ENCODE peak calls at places on chromosomes 1 and 21, in ten cellular contexts. One of them, this sample, is unnamed.

GRCh38 chr1:43980255-43981134 is 1.5 kb downstream of the B4GALT2 start:
- DNase-seq in NCI-H146: no peak
- DNase-seq in NCI-H2029: no peak
- DNase-seq in heart left ventricle: no peak
- DNase-seq in fibroblast of mammary gland: peak
- DNase-seq in left ventricle myocardium inferior: no peak
- DNase-seq in left cardiac atrium: no peak
- DNase-seq in posterior cingulate gyrus: no peak
- DNase-seq in SW 1271: no peak
- DNase-seq in GM04504: no peak
- DNase-seq in this sample: peak

GRCh38 chr1:187842406-187843165 is 1013.8 kb downstream of the PLA2G4A start:
- DNase-seq in NCI-H146: no peak
- DNase-seq in NCI-H2029: peak
- DNase-seq in heart left ventricle: no peak
- DNase-seq in fibroblast of mammary gland: peak
- DNase-seq in left ventricle myocardium inferior: no peak
- DNase-seq in left cardiac atrium: no peak
- DNase-seq in posterior cingulate gyrus: no peak
- DNase-seq in SW 1271: no peak
- DNase-seq in GM04504: no peak
- DNase-seq in this sample: peak

GRCh38 chr1:25431495-25432363 is 1.0 kb downstream of the MACO1 start:
- DNase-seq in NCI-H146: no peak
- DNase-seq in NCI-H2029: no peak
- DNase-seq in heart left ventricle: peak
- DNase-seq in fibroblast of mammary gland: no peak
- DNase-seq in left ventricle myocardium inferior: peak
- DNase-seq in left cardiac atrium: peak
- DNase-seq in posterior cingulate gyrus: no peak
- DNase-seq in SW 1271: no peak
- DNase-seq in GM04504: no peak
- DNase-seq in this sample: no peak

GRCh38 chr1:6465461-6466005 is 440 bp downstream of the TNFRSF25 start:
- DNase-seq in NCI-H146: no peak
- DNase-seq in NCI-H2029: no peak
- DNase-seq in heart left ventricle: no peak
- DNase-seq in fibroblast of mammary gland: no peak
- DNase-seq in left ventricle myocardium inferior: no peak
- DNase-seq in left cardiac atrium: no peak
- DNase-seq in posterior cingulate gyrus: no peak
- DNase-seq in SW 1271: no peak
- DNase-seq in GM04504: no peak
- DNase-seq in this sample: no peak

GRCh38 chr21:38798481-38798882 is 7.2 kb upstream of the ETS2 start:
- DNase-seq in NCI-H146: no peak
- DNase-seq in NCI-H2029: peak
- DNase-seq in heart left ventricle: no peak
- DNase-seq in fibroblast of mammary gland: no peak
- DNase-seq in left ventricle myocardium inferior: no peak
- DNase-seq in left cardiac atrium: peak
- DNase-seq in posterior cingulate gyrus: no peak
- DNase-seq in SW 1271: no peak
- DNase-seq in GM04504: no peak
- DNase-seq in this sample: peak

GRCh38 chr1:1132042-1132927 is 16.4 kb upstream of the C1orf159 start:
- DNase-seq in NCI-H146: no peak
- DNase-seq in NCI-H2029: no peak
- DNase-seq in heart left ventricle: no peak
- DNase-seq in fibroblast of mammary gland: no peak
- DNase-seq in left ventricle myocardium inferior: no peak
- DNase-seq in left cardiac atrium: no peak
- DNase-seq in posterior cingulate gyrus: no peak
- DNase-seq in SW 1271: no peak
- DNase-seq in GM04504: no peak
- DNase-seq in this sample: no peak

GRCh38 chr1:221719278-221719597 is 22.7 kb downstream of the DUSP10 start:
- DNase-seq in NCI-H146: no peak
- DNase-seq in NCI-H2029: no peak
- DNase-seq in heart left ventricle: no peak
- DNase-seq in fibroblast of mammary gland: no peak
- DNase-seq in left ventricle myocardium inferior: no peak
- DNase-seq in left cardiac atrium: no peak
- DNase-seq in posterior cingulate gyrus: no peak
- DNase-seq in SW 1271: no peak
- DNase-seq in GM04504: no peak
- DNase-seq in this sample: no peak

GRCh38 chr1:241590734-241591133 is 49.4 kb downstream of the CHML start:
- DNase-seq in NCI-H146: peak
- DNase-seq in NCI-H2029: no peak
- DNase-seq in heart left ventricle: no peak
- DNase-seq in fibroblast of mammary gland: no peak
- DNase-seq in left ventricle myocardium inferior: no peak
- DNase-seq in left cardiac atrium: no peak
- DNase-seq in posterior cingulate gyrus: no peak
- DNase-seq in SW 1271: no peak
- DNase-seq in GM04504: no peak
- DNase-seq in this sample: no peak

GRCh38 chr1:37362569-37362968 is 111.8 kb upstream of the ZC3H12A start:
- DNase-seq in NCI-H146: no peak
- DNase-seq in NCI-H2029: no peak
- DNase-seq in heart left ventricle: no peak
- DNase-seq in fibroblast of mammary gland: no peak
- DNase-seq in left ventricle myocardium inferior: no peak
- DNase-seq in left cardiac atrium: no peak
- DNase-seq in posterior cingulate gyrus: no peak
- DNase-seq in SW 1271: no peak
- DNase-seq in GM04504: no peak
- DNase-seq in this sample: no peak

GRCh38 chr1:11227106-11228077 is 35.0 kb downstream of the MTOR start:
- DNase-seq in NCI-H146: no peak
- DNase-seq in NCI-H2029: no peak
- DNase-seq in heart left ventricle: no peak
- DNase-seq in fibroblast of mammary gland: no peak
- DNase-seq in left ventricle myocardium inferior: no peak
- DNase-seq in left cardiac atrium: no peak
- DNase-seq in posterior cingulate gyrus: no peak
- DNase-seq in SW 1271: no peak
- DNase-seq in GM04504: no peak
- DNase-seq in this sample: no peak

GRCh38 chr1:153220606-153221303 is 3.4 kb downstream of the PRR9 start:
- DNase-seq in NCI-H146: no peak
- DNase-seq in NCI-H2029: no peak
- DNase-seq in heart left ventricle: no peak
- DNase-seq in fibroblast of mammary gland: no peak
- DNase-seq in left ventricle myocardium inferior: no peak
- DNase-seq in left cardiac atrium: no peak
- DNase-seq in posterior cingulate gyrus: peak
- DNase-seq in SW 1271: no peak
- DNase-seq in GM04504: no peak
- DNase-seq in this sample: no peak

GRCh38 chr1:15737324-15738319 is 1.6 kb downstream of the SLC25A34 start:
- DNase-seq in NCI-H146: no peak
- DNase-seq in NCI-H2029: no peak
- DNase-seq in heart left ventricle: no peak
- DNase-seq in fibroblast of mammary gland: no peak
- DNase-seq in left ventricle myocardium inferior: no peak
- DNase-seq in left cardiac atrium: no peak
- DNase-seq in posterior cingulate gyrus: no peak
- DNase-seq in SW 1271: no peak
- DNase-seq in GM04504: no peak
- DNase-seq in this sample: no peak

GRCh38 chr1:168987923-168988322 is 118.6 kb upstream of the ATP1B1 start:
- DNase-seq in NCI-H146: no peak
- DNase-seq in NCI-H2029: no peak
- DNase-seq in heart left ventricle: no peak
- DNase-seq in fibroblast of mammary gland: no peak
- DNase-seq in left ventricle myocardium inferior: no peak
- DNase-seq in left cardiac atrium: no peak
- DNase-seq in posterior cingulate gyrus: no peak
- DNase-seq in SW 1271: no peak
- DNase-seq in GM04504: no peak
- DNase-seq in this sample: no peak

GRCh38 chr1:212595787-212596714 is 12.5 kb upstream of the ATF3 start:
- DNase-seq in NCI-H146: no peak
- DNase-seq in NCI-H2029: no peak
- DNase-seq in heart left ventricle: no peak
- DNase-seq in fibroblast of mammary gland: peak
- DNase-seq in left ventricle myocardium inferior: no peak
- DNase-seq in left cardiac atrium: no peak
- DNase-seq in posterior cingulate gyrus: no peak
- DNase-seq in SW 1271: peak
- DNase-seq in GM04504: peak
- DNase-seq in this sample: peak

GRCh38 chr1:14949836-14950674 is 203.5 kb upstream of the TMEM51 start:
- DNase-seq in NCI-H146: no peak
- DNase-seq in NCI-H2029: no peak
- DNase-seq in heart left ventricle: no peak
- DNase-seq in fibroblast of mammary gland: no peak
- DNase-seq in left ventricle myocardium inferior: no peak
- DNase-seq in left cardiac atrium: no peak
- DNase-seq in posterior cingulate gyrus: no peak
- DNase-seq in SW 1271: no peak
- DNase-seq in GM04504: no peak
- DNase-seq in this sample: no peak

GRCh38 chr1:151892190-151892589 is 17.1 kb downstream of the THEM4 start:
- DNase-seq in NCI-H146: no peak
- DNase-seq in NCI-H2029: no peak
- DNase-seq in heart left ventricle: no peak
- DNase-seq in fibroblast of mammary gland: peak
- DNase-seq in left ventricle myocardium inferior: no peak
- DNase-seq in left cardiac atrium: no peak
- DNase-seq in posterior cingulate gyrus: no peak
- DNase-seq in SW 1271: no peak
- DNase-seq in GM04504: peak
- DNase-seq in this sample: peak

GRCh38 chr1:178645157-178645825 is 79.8 kb upstream of the RALGPS2 start:
- DNase-seq in NCI-H146: peak
- DNase-seq in NCI-H2029: no peak
- DNase-seq in heart left ventricle: no peak
- DNase-seq in fibroblast of mammary gland: no peak
- DNase-seq in left ventricle myocardium inferior: no peak
- DNase-seq in left cardiac atrium: no peak
- DNase-seq in posterior cingulate gyrus: no peak
- DNase-seq in SW 1271: no peak
- DNase-seq in GM04504: no peak
- DNase-seq in this sample: no peak

GRCh38 chr1:3922201-3922725 is 22.2 kb upstream of the C1orf174 start:
- DNase-seq in NCI-H146: no peak
- DNase-seq in NCI-H2029: no peak
- DNase-seq in heart left ventricle: no peak
- DNase-seq in fibroblast of mammary gland: no peak
- DNase-seq in left ventricle myocardium inferior: no peak
- DNase-seq in left cardiac atrium: peak
- DNase-seq in posterior cingulate gyrus: no peak
- DNase-seq in SW 1271: no peak
- DNase-seq in GM04504: no peak
- DNase-seq in this sample: no peak

GRCh38 chr1:16254263-16254948 is 17.4 kb upstream of the CPLANE2 start:
- DNase-seq in NCI-H146: peak
- DNase-seq in NCI-H2029: no peak
- DNase-seq in heart left ventricle: no peak
- DNase-seq in fibroblast of mammary gland: peak
- DNase-seq in left ventricle myocardium inferior: no peak
- DNase-seq in left cardiac atrium: no peak
- DNase-seq in posterior cingulate gyrus: no peak
- DNase-seq in SW 1271: no peak
- DNase-seq in GM04504: no peak
- DNase-seq in this sample: peak

GRCh38 chr1:229309074-229309473 is 33.8 kb downstream of the CCSAP start:
- DNase-seq in NCI-H146: no peak
- DNase-seq in NCI-H2029: no peak
- DNase-seq in heart left ventricle: no peak
- DNase-seq in fibroblast of mammary gland: no peak
- DNase-seq in left ventricle myocardium inferior: no peak
- DNase-seq in left cardiac atrium: no peak
- DNase-seq in posterior cingulate gyrus: no peak
- DNase-seq in SW 1271: no peak
- DNase-seq in GM04504: no peak
- DNase-seq in this sample: no peak

GRCh38 chr1:111213412-111213811 is 13.0 kb upstream of the DENND2D start:
- DNase-seq in NCI-H146: no peak
- DNase-seq in NCI-H2029: no peak
- DNase-seq in heart left ventricle: no peak
- DNase-seq in fibroblast of mammary gland: no peak
- DNase-seq in left ventricle myocardium inferior: no peak
- DNase-seq in left cardiac atrium: no peak
- DNase-seq in posterior cingulate gyrus: no peak
- DNase-seq in SW 1271: no peak
- DNase-seq in GM04504: no peak
- DNase-seq in this sample: no peak

GRCh38 chr1:223006794-223007193 is 136.3 kb downstream of the TLR5 start:
- DNase-seq in NCI-H146: no peak
- DNase-seq in NCI-H2029: no peak
- DNase-seq in heart left ventricle: no peak
- DNase-seq in fibroblast of mammary gland: no peak
- DNase-seq in left ventricle myocardium inferior: no peak
- DNase-seq in left cardiac atrium: no peak
- DNase-seq in posterior cingulate gyrus: no peak
- DNase-seq in SW 1271: no peak
- DNase-seq in GM04504: no peak
- DNase-seq in this sample: no peak

This sample was measured in ELR.